ENCODE peak calls at places on chromosomes 2 and 18, in nine cellular contexts. M is dorsolateral prefrontal cortex, V is cardiac muscle cell, Z is upper lobe of right lung, X is MM.1S, L is spleen, D is left lung, J is neuronal stem cell, G is HCT116. N is an unnamed sample.

GRCh38 chr2:121530210-121530562 is 494 bp upstream of the RNU4ATAC start:
- DNase-seq in M (peak), V (peak), Z (peak), X (no peak), L (peak), D (peak), J (peak), G (peak), N (no peak)

GRCh38 chr2:37324536-37324785 is 172 bp downstream of the PRKD3 start:
- DNase-seq in M (peak), V (peak), Z (peak), X (peak), L (peak), D (no peak), J (peak), G (no peak), N (no peak)

GRCh38 chr2:237359894-237360780 is 53.8 kb downstream of the COL6A3 start:
- DNase-seq in M (no peak), V (no peak), Z (no peak), X (no peak), L (no peak), D (no peak), J (no peak), G (no peak), N (no peak)

GRCh38 chr2:145186303-145186702 is 666.4 kb upstream of the ZEB2 start:
- DNase-seq in M (no peak), V (no peak), Z (no peak), X (peak), L (no peak), D (no peak), J (no peak), G (no peak), N (no peak)

GRCh38 chr2:20242727-20243377 is 17.9 kb upstream of the SDC1 start:
- DNase-seq in M (no peak), V (no peak), Z (no peak), X (no peak), L (no peak), D (no peak), J (no peak), G (no peak), N (no peak)

GRCh38 chr2:31202041-31202440 is 15.3 kb downstream of the CAPN14 start:
- DNase-seq in M (no peak), V (no peak), Z (no peak), X (peak), L (no peak), D (no peak), J (no peak), G (no peak), N (no peak)

GRCh38 chr18:8254664-8255063 is 354.6 kb upstream of the RAB12 start:
- DNase-seq in M (no peak), V (no peak), Z (no peak), X (no peak), L (no peak), D (no peak), J (no peak), G (no peak), N (no peak)

GRCh38 chr2:2520396-2520795 is 189.3 kb upstream of the MYT1L start:
- DNase-seq in M (no peak), V (peak), Z (no peak), X (no peak), L (no peak), D (no peak), J (peak), G (no peak), N (no peak)

GRCh38 chr18:28189400-28190239 is 12.7 kb upstream of the CDH2 start:
- DNase-seq in M (no peak), V (peak), Z (no peak), X (peak), L (no peak), D (no peak), J (no peak), G (peak), N (no peak)

GRCh38 chr2:56239437-56239836 is 55.6 kb downstream of the CCDC85A start:
- DNase-seq in M (no peak), V (no peak), Z (no peak), X (no peak), L (no peak), D (no peak), J (no peak), G (no peak), N (no peak)

GRCh38 chr2:201448701-201449100 is 2.6 kb downstream of the TRAK2 start:
- DNase-seq in M (no peak), V (no peak), Z (no peak), X (no peak), L (no peak), D (no peak), J (no peak), G (no peak), N (peak)

DNA sequence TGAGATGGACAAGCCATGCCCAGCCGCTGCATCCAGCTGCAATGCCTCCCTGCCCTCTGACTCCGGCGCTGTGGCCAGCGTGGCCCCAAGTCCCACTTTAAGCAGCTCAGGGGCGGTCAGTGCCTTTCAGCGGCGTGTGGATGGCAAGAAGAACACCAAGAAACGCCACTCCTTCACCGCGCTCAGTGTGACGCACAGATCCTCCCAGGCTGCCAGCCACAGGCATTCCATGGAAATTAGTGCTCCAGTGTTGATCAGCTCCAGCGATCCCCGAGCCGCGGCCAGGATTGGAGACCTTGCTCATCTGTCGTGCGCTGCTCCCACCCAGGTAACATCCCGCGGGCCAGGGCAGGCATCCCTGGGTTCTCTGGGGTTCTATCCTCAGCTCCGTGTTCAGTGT is 215.2 kb downstream of the SEPTIN10 start:
- DNase-seq in M (no peak), V (no peak), Z (no peak), X (no peak), L (no peak), D (no peak), J (no peak), G (no peak), N (no peak)
- H3K27ac ChIP-seq in M (no peak), V (no peak), Z (no peak), X (no peak), L (no peak), D (no peak), J (no peak), G (no peak), N (no peak)

GRCh38 chr2:170365686-170366085 is 187.7 kb downstream of the MYO3B start:
- DNase-seq in M (no peak), V (no peak), Z (no peak), X (no peak), L (no peak), D (no peak), J (no peak), G (no peak), N (no peak)
- H3K27ac ChIP-seq in M (no peak), V (no peak), Z (no peak), X (no peak), L (no peak), D (no peak), J (no peak), G (no peak), N (no peak)

GRCh38 chr18:10059610-10060468 is 146.0 kb downstream of the VAPA start:
- DNase-seq in M (no peak), V (no peak), Z (no peak), X (no peak), L (no peak), D (no peak), J (no peak), G (no peak), N (no peak)

GRCh38 chr18:10061566-10061965 is 147.8 kb downstream of the VAPA start:
- DNase-seq in M (no peak), V (no peak), Z (no peak), X (no peak), L (no peak), D (no peak), J (no peak), G (no peak), N (no peak)

GRCh38 chr18:10062292-10062940 is 148.6 kb downstream of the VAPA start:
- DNase-seq in M (no peak), V (peak), Z (no peak), X (no peak), L (no peak), D (no peak), J (no peak), G (no peak), N (no peak)

GRCh38 chr18:10057808-10058791 is 144.3 kb downstream of the VAPA start:
- DNase-seq in M (no peak), V (no peak), Z (no peak), X (no peak), L (no peak), D (no peak), J (no peak), G (no peak), N (no peak)

GRCh38 chr18:10060469-10060782 is 146.6 kb downstream of the VAPA start:
- DNase-seq in M (no peak), V (no peak), Z (no peak), X (no peak), L (no peak), D (no peak), J (no peak), G (no peak), N (no peak)
- H3K27ac ChIP-seq in M (peak), V (no peak), Z (no peak), X (no peak), L (peak), D (peak), J (no peak), G (no peak), N (no peak)

GRCh38 chr2:196335238-196335637 is 163.9 kb upstream of the STK17B start:
- DNase-seq in M (no peak), V (no peak), Z (no peak), X (no peak), L (no peak), D (no peak), J (no peak), G (no peak), N (no peak)
- H3K27ac ChIP-seq in M (no peak), V (no peak), Z (no peak), X (no peak), L (no peak), D (no peak), J (no peak), G (no peak), N (no peak)

GRCh38 chr2:158043181-158043948 is 58.3 kb upstream of the UPP2 start:
- DNase-seq in M (no peak), V (no peak), Z (no peak), X (no peak), L (no peak), D (no peak), J (no peak), G (no peak), N (no peak)
- H3K27ac ChIP-seq in M (no peak), V (no peak), Z (peak), X (no peak), L (no peak), D (no peak), J (no peak), G (no peak), N (no peak)

DNA sequence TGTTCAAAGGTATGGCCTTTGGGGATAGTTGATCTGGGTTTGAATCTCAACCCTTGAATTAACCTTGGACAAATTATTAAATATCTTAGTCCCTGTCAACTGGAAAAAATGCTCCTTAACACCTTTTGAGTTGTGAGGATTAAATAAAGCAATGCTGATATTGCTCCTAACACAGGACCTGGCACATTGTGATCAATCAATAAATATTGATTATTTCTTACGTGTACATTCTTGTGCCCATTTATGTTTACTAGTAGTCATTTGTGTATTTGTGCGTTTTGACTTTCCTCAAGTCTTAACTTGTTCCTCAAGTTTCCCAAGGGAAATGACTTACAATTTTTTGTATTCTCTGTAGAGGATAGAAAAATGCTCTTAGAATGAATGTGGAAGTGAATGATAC is 19.6 kb upstream of the FIGN start:
- DNase-seq in M (no peak), V (no peak), Z (no peak), X (no peak), L (no peak), D (no peak), J (no peak), G (no peak), N (no peak)
- H3K27ac ChIP-seq in M (no peak), V (no peak), Z (no peak), X (no peak), L (no peak), D (no peak), J (no peak), G (no peak), N (no peak)